ENCODE peak calls at places on chromosomes 6 and 20, in six cellular contexts. One of them, this sample, is unnamed.

GRCh38 chr6:34093854-34094430 is 51.9 kb downstream of the GRM4 start:
- DNase-seq in iris pigment epithelial cell: no peak
- DNase-seq in C1 segment of cervical spinal cord: no peak
- DNase-seq in NCI-H187 treated with DMSO at 0.1 percent for 48 hours: no peak
- DNase-seq in MM.1S: no peak
- DNase-seq in BE2C: no peak
- DNase-seq in this sample: no peak

GRCh38 chr20:33909331-33909921 is 84.3 kb upstream of the RALY start:
- DNase-seq in iris pigment epithelial cell: peak
- DNase-seq in C1 segment of cervical spinal cord: no peak
- DNase-seq in NCI-H187 treated with DMSO at 0.1 percent for 48 hours: no peak
- DNase-seq in MM.1S: no peak
- DNase-seq in BE2C: no peak
- DNase-seq in this sample: no peak

GRCh38 chr20:444862-445426 is 17.4 kb downstream of the TBC1D20 start:
- DNase-seq in iris pigment epithelial cell: peak
- DNase-seq in C1 segment of cervical spinal cord: peak
- DNase-seq in NCI-H187 treated with DMSO at 0.1 percent for 48 hours: no peak
- DNase-seq in MM.1S: no peak
- DNase-seq in BE2C: no peak
- DNase-seq in this sample: no peak

GRCh38 chr6:9766240-9766915 is 648.5 kb downstream of the TFAP2A start:
- DNase-seq in iris pigment epithelial cell: peak
- DNase-seq in C1 segment of cervical spinal cord: no peak
- DNase-seq in NCI-H187 treated with DMSO at 0.1 percent for 48 hours: no peak
- DNase-seq in MM.1S: no peak
- DNase-seq in BE2C: no peak
- DNase-seq in this sample: no peak

GRCh38 chr6:110874880-110875547 is 429 bp downstream of the AMD1 start:
- DNase-seq in iris pigment epithelial cell: peak
- DNase-seq in C1 segment of cervical spinal cord: peak
- DNase-seq in NCI-H187 treated with DMSO at 0.1 percent for 48 hours: no peak
- DNase-seq in MM.1S: peak
- DNase-seq in BE2C: peak
- DNase-seq in this sample: peak

GRCh38 chr20:34824861-34825529 is 456 bp downstream of the NCOA6 start:
- DNase-seq in iris pigment epithelial cell: peak
- DNase-seq in C1 segment of cervical spinal cord: peak
- DNase-seq in NCI-H187 treated with DMSO at 0.1 percent for 48 hours: no peak
- DNase-seq in MM.1S: peak
- DNase-seq in BE2C: peak
- DNase-seq in this sample: peak

GRCh38 chr6:119445666-119446622 is 96.4 kb upstream of the MAN1A1 start:
- DNase-seq in iris pigment epithelial cell: peak
- DNase-seq in C1 segment of cervical spinal cord: no peak
- DNase-seq in NCI-H187 treated with DMSO at 0.1 percent for 48 hours: no peak
- DNase-seq in MM.1S: no peak
- DNase-seq in BE2C: no peak
- DNase-seq in this sample: no peak

GRCh38 chr6:130276507-130276906 is 53.8 kb upstream of the SAMD3 start:
- DNase-seq in iris pigment epithelial cell: no peak
- DNase-seq in C1 segment of cervical spinal cord: no peak
- DNase-seq in NCI-H187 treated with DMSO at 0.1 percent for 48 hours: no peak
- DNase-seq in MM.1S: no peak
- DNase-seq in BE2C: no peak
- DNase-seq in this sample: no peak

GRCh38 chr20:45363611-45364492 is 896 bp downstream of the SYS1 start:
- DNase-seq in iris pigment epithelial cell: no peak
- DNase-seq in C1 segment of cervical spinal cord: no peak
- DNase-seq in NCI-H187 treated with DMSO at 0.1 percent for 48 hours: no peak
- DNase-seq in MM.1S: no peak
- DNase-seq in BE2C: no peak
- DNase-seq in this sample: no peak

GRCh38 chr6:54074591-54075195 is 36.5 kb upstream of the MLIP start:
- DNase-seq in iris pigment epithelial cell: no peak
- DNase-seq in C1 segment of cervical spinal cord: no peak
- DNase-seq in NCI-H187 treated with DMSO at 0.1 percent for 48 hours: no peak
- DNase-seq in MM.1S: no peak
- DNase-seq in BE2C: no peak
- DNase-seq in this sample: no peak

GRCh38 chr6:82712826-82713225 is 349.2 kb downstream of the TPBG start:
- DNase-seq in iris pigment epithelial cell: peak
- DNase-seq in C1 segment of cervical spinal cord: no peak
- DNase-seq in NCI-H187 treated with DMSO at 0.1 percent for 48 hours: no peak
- DNase-seq in MM.1S: peak
- DNase-seq in BE2C: no peak
- DNase-seq in this sample: no peak

GRCh38 chr6:157229219-157229607 is 94.1 kb downstream of the TMEM242 start:
- DNase-seq in iris pigment epithelial cell: no peak
- DNase-seq in C1 segment of cervical spinal cord: no peak
- DNase-seq in NCI-H187 treated with DMSO at 0.1 percent for 48 hours: no peak
- DNase-seq in MM.1S: no peak
- DNase-seq in BE2C: no peak
- DNase-seq in this sample: no peak

GRCh38 chr6:156777866-156778614 is 862 bp downstream of the ARID1B start:
- DNase-seq in iris pigment epithelial cell: peak
- DNase-seq in C1 segment of cervical spinal cord: peak
- DNase-seq in NCI-H187 treated with DMSO at 0.1 percent for 48 hours: no peak
- DNase-seq in MM.1S: peak
- DNase-seq in BE2C: peak
- DNase-seq in this sample: peak

GRCh38 chr20:61728786-61729365 is 336.8 kb downstream of the TAF4 start:
- DNase-seq in iris pigment epithelial cell: no peak
- DNase-seq in C1 segment of cervical spinal cord: no peak
- DNase-seq in NCI-H187 treated with DMSO at 0.1 percent for 48 hours: no peak
- DNase-seq in MM.1S: no peak
- DNase-seq in BE2C: no peak
- DNase-seq in this sample: no peak

GRCh38 chr20:36214684-36215256 is 21.5 kb upstream of the AAR2 start:
- DNase-seq in iris pigment epithelial cell: peak
- DNase-seq in C1 segment of cervical spinal cord: no peak
- DNase-seq in NCI-H187 treated with DMSO at 0.1 percent for 48 hours: no peak
- DNase-seq in MM.1S: peak
- DNase-seq in BE2C: no peak
- DNase-seq in this sample: no peak

GRCh38 chr20:17320456-17320855 is 93.6 kb downstream of the PCSK2 start:
- DNase-seq in iris pigment epithelial cell: no peak
- DNase-seq in C1 segment of cervical spinal cord: no peak
- DNase-seq in NCI-H187 treated with DMSO at 0.1 percent for 48 hours: no peak
- DNase-seq in MM.1S: no peak
- DNase-seq in BE2C: no peak
- DNase-seq in this sample: no peak

GRCh38 chr6:51805517-51805916 is 281.9 kb downstream of the PKHD1 start:
- DNase-seq in iris pigment epithelial cell: no peak
- DNase-seq in C1 segment of cervical spinal cord: no peak
- DNase-seq in NCI-H187 treated with DMSO at 0.1 percent for 48 hours: no peak
- DNase-seq in MM.1S: no peak
- DNase-seq in BE2C: no peak
- DNase-seq in this sample: no peak

GRCh38 chr6:110180228-110181008 is at the start of gene CDC40:
- DNase-seq in iris pigment epithelial cell: no peak
- DNase-seq in C1 segment of cervical spinal cord: peak
- DNase-seq in NCI-H187 treated with DMSO at 0.1 percent for 48 hours: no peak
- DNase-seq in MM.1S: no peak
- DNase-seq in BE2C: peak
- DNase-seq in this sample: no peak

GRCh38 chr6:152161501-152161900 is 354.0 kb downstream of the ESR1 start:
- DNase-seq in iris pigment epithelial cell: peak
- DNase-seq in C1 segment of cervical spinal cord: no peak
- DNase-seq in NCI-H187 treated with DMSO at 0.1 percent for 48 hours: no peak
- DNase-seq in MM.1S: no peak
- DNase-seq in BE2C: no peak
- DNase-seq in this sample: no peak

GRCh38 chr20:35252037-35252461 is 25.6 kb downstream of the MMP24 start:
- DNase-seq in iris pigment epithelial cell: no peak
- DNase-seq in C1 segment of cervical spinal cord: no peak
- DNase-seq in NCI-H187 treated with DMSO at 0.1 percent for 48 hours: no peak
- DNase-seq in MM.1S: peak
- DNase-seq in BE2C: no peak
- DNase-seq in this sample: no peak

GRCh38 chr6:33577106-33577535 is 3.0 kb downstream of the BAK1 start:
- DNase-seq in iris pigment epithelial cell: no peak
- DNase-seq in C1 segment of cervical spinal cord: no peak
- DNase-seq in NCI-H187 treated with DMSO at 0.1 percent for 48 hours: no peak
- DNase-seq in MM.1S: no peak
- DNase-seq in BE2C: no peak
- DNase-seq in this sample: no peak

This sample was measured in naive thymus-derived CD4-positive, alpha-beta T cell.